ENCODE peak calls at places on chromosomes 6 and 20, in ten cellular contexts. M, Q, Y, J, G, B, R, T, S and P are unnamed samples.

GRCh38 chr6:55617272-55617671 is 38.3 kb upstream of the HMGCLL1 start:
- DNase-seq in R (peak; percentile 65), Y (peak; percentile 27), S (no peak), Q (no peak), J (peak; percentile 57), M (peak; percentile 76), T (peak; percentile 3), B (peak; percentile 44), G (peak; percentile 25), P (peak; percentile 9)

GRCh38 chr6:153024401-153025017 is 22.0 kb upstream of the MTRF1L start:
- DNase-seq in G (peak; percentile 38), M (peak; percentile 82), B (peak; percentile 54), Y (peak; percentile 42), J (peak; percentile 78), R (peak; percentile 68), T (peak; percentile 17), S (no peak), Q (no peak), P (peak; percentile 59)

GRCh38 chr6:134376785-134377184 is 58.9 kb upstream of the SGK1 start:
- DNase-seq in M (no peak), R (no peak), Q (no peak), G (no peak), J (peak; percentile 16), T (no peak), Y (no peak), B (no peak), S (no peak), P (no peak)

GRCh38 chr20:63968928-63969760 is 586 bp downstream of the ZNF512B start:
- DNase-seq in Q (peak; percentile 26), M (no peak), G (no peak), B (no peak), S (peak; percentile 73), J (no peak), R (no peak), Y (no peak), T (no peak), P (peak; percentile 71)

GRCh38 chr20:9129756-9130155 is 60.9 kb downstream of the PLCB4 start:
- DNase-seq in Y (no peak), Q (no peak), R (no peak), T (no peak), J (no peak), M (no peak), B (no peak), S (no peak), G (no peak), P (no peak)

GRCh38 chr6:38432479-38432878 is 207.2 kb downstream of the BTBD9 start:
- DNase-seq in G (peak; percentile 49), B (peak; percentile 57), T (peak; percentile 33), M (peak; percentile 55), Q (no peak), J (no peak), S (no peak), R (peak; percentile 57), Y (no peak), P (no peak)

GRCh38 chr6:45606831-45607400 is 229.2 kb upstream of the SUPT3H start:
- DNase-seq in J (no peak), B (no peak), R (no peak), M (no peak), T (no peak), S (no peak), Q (no peak), Y (peak; percentile 51), G (no peak), P (no peak)

GRCh38 chr20:62163485-62163865 is 19.4 kb upstream of the MTG2 start:
- DNase-seq in M (no peak), B (no peak), Y (no peak), R (no peak), S (no peak), G (no peak), T (no peak), Q (no peak), J (no peak), P (no peak)

GRCh38 chr6:39088331-39088730 is 26.7 kb downstream of the SAYSD1 start:
- DNase-seq in G (peak; percentile 54), T (peak; percentile 57), S (no peak), Y (no peak), B (no peak), Q (peak; percentile 52), M (peak; percentile 45), J (peak; percentile 44), R (peak; percentile 43), P (no peak)

GRCh38 chr20:47272893-47273590 is 83.5 kb downstream of the ZMYND8 start:
- DNase-seq in T (peak; percentile 46), S (no peak), J (peak; percentile 74), M (peak; percentile 92), Q (no peak), Y (peak; percentile 66), G (peak; percentile 69), B (peak; percentile 60), R (peak; percentile 79), P (peak; percentile 58)

DNA sequence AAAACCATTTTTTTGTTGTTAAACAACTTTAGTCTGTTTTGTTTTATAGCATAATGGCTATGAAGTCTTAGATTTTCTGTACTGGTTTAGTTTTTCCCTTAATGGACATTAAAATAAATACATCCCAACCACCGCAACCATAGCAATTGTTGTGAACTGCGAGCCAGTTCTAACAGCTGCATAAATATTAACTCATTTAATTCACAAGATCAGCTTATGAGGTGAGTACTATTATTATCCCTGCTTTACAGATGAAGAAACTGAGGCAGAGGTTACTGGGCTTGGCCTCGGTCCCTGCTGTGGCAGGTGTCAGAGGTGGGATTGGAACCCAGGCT is 23.1 kb downstream of the MOCS3 start:
- DNase-seq in R (no peak), Q (no peak), M (no peak), G (no peak), B (no peak), T (no peak), Y (no peak), J (no peak), S (no peak), P (no peak)
- TF ChIP-seq CTCF in R (no peak), Q (no peak), M (peak; percentile 29), G (no peak), B (no peak), T (peak; percentile 66), Y (no peak), J (no peak), S (no peak), P (no peak)

DNA sequence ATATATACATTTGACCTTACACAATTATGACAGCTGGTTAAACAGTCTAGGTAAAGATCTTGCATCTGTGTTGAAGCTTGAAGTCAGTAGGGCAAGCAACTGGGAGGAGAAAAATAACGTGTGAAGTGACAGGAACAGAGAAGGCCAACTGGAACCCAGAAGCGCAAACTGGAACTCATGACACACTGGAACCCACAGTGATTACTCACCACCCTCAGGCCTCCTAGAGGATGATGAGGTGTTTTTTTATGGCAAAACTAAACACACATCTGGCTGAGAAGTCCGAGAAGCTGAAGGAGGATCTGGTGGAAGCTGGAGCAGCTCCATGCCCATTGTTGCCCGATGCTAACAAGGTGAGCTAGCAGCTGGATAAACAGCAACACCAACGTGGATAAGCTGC is 108.1 kb downstream of the TMEM200A start:
- DNase-seq in Q (no peak), J (no peak), T (peak; percentile 92), G (peak; percentile 80), M (peak; percentile 90), S (no peak), B (peak; percentile 96), R (peak; percentile 93), Y (no peak), P (no peak)
- TF ChIP-seq CTCF in Q (no peak), J (no peak), T (peak; percentile 23), G (no peak), M (no peak), S (no peak), B (no peak), R (no peak), Y (no peak), P (no peak)

DNA sequence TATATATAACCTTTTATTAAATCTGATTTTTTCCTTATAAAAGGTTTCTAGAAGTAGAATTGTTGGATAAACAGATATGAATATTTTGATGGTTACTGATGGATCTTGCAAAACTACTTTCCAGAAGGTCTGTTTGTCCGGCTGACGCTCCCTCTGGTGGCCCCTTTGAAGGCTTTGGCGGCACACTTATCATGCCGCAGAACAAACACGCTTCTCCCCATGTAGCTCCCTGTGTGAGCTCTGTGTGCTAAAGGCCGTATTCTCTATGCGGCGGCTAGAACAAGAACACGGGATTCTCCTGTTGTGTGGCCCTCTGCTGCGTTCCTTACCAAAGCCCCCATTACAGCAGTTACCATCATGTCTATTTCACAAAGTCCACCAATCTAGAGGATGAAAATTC is 30.0 kb downstream of the PPP1R3G start:
- DNase-seq in Q (no peak), Y (peak; percentile 25), B (no peak), G (no peak), T (no peak), M (no peak), S (no peak), J (no peak), R (peak; percentile 71), P (no peak)
- TF ChIP-seq CTCF in Q (peak; percentile 42), Y (peak; percentile 37), B (no peak), G (peak; percentile 45), T (peak; percentile 54), M (peak; percentile 38), S (no peak), J (no peak), R (peak; percentile 42), P (no peak)

DNA sequence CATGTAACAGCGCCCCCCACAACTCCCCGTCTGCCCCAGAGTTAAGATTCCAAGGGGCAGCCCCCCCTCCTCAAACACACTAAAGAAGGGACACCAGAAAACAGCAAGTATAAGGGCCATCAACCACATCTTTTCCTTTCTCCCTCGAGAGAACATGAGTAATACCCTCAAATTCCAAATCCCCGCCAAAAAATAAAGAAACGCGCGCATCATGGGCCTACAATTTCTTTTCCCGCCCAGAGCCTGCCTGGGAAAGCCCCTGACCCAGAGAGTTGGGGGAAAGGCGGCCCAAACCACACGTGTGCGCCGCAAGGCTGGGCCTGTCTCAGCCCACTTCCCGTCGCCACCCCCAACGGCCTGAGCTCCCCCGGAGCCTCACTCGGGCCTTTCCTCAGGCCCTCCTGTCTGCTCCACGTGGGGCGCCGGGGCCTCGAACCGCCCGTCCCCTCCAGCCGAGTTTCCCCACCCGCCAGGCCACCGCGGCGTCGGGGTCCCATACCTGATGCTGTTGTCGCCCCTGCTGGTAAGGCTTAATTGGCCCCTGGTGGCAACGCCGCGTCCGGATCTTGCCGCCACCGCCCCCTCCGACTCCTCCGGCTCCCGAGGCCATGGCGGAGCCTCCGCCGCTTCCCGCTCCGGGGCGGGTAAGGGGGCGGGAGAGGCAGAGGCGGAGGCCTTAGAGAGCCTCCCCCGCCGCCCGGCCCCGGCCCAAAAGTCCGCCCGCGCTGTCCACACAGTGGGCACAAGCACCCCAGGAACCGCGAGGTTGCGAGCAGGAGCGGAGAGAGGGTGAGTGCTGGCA is 746 bp downstream of the NUP153 start:
- DNase-seq in M (peak; percentile 65), T (peak; percentile 32), G (peak; percentile 74), S (peak; percentile 78), J (peak; percentile 96), R (peak; percentile 65), Y (peak; percentile 65), Q (peak; percentile 71), B (peak; percentile 82), P (peak; percentile 87)
- TF ChIP-seq CTCF in M (peak; percentile 37), T (peak; percentile 31), G (no peak), S (peak; percentile 26), J (peak; percentile 11), R (no peak), Y (no peak), Q (no peak), B (no peak), P (peak; percentile 27)

GRCh38 chr20:25685276-25686080 is 11.2 kb downstream of the ZNF337 start:
- DNase-seq in Y (no peak), S (no peak), B (no peak), J (peak; percentile 48), R (no peak), M (no peak), T (no peak), G (no peak), Q (no peak), P (no peak)
- TF ChIP-seq CTCF in Y (no peak), S (no peak), B (no peak), J (no peak), R (no peak), M (peak; percentile 22), T (no peak), G (no peak), Q (no peak), P (peak; percentile 24)